ENCODE peak calls at places on chromosomes 16 and 17, in five cellular contexts. M is A549, T is HepG2, F is K562, G is GM12878. S is an unnamed sample.

GRCh38 chr16:57007050-57007449 is 17.7 kb downstream of the NLRC5 start:
- DNase-seq in F (no peak), T (no peak), M (no peak), G (no peak), S (no peak)

GRCh38 chr17:422196-422930 is 69.8 kb upstream of the RPH3AL start:
- DNase-seq in T (no peak), G (no peak), F (no peak), M (no peak), S (peak)

GRCh38 chr16:55912022-55912421 is 36.8 kb upstream of the CES5A start:
- DNase-seq in T (no peak), M (no peak), G (no peak), F (no peak), S (no peak)

GRCh38 chr16:47309581-47310312 is 151.1 kb downstream of the ITFG1 start:
- DNase-seq in G (no peak), F (no peak), T (no peak), M (no peak), S (no peak)

GRCh38 chr17:9021985-9022552 is 759 bp downstream of the NTN1 start:
- DNase-seq in F (no peak), T (no peak), G (no peak), M (no peak), S (peak)

GRCh38 chr17:57110152-57110542 is 25.1 kb downstream of the AKAP1 start:
- DNase-seq in M (no peak), G (no peak), T (no peak), F (no peak), S (peak)

GRCh38 chr17:49969794-49970389 is 902 bp downstream of the DLX4 start:
- DNase-seq in M (no peak), F (no peak), G (no peak), T (no peak), S (no peak)

GRCh38 chr17:74433421-74434121 is 1.7 kb downstream of the GPRC5C start:
- DNase-seq in T (peak), M (no peak), F (peak), G (no peak), S (peak)

GRCh38 chr16:53094013-53094630 is 39.3 kb downstream of the CHD9 start:
- DNase-seq in M (peak), T (no peak), G (peak), F (peak), S (no peak)

GRCh38 chr16:17343028-17343427 is 127.7 kb downstream of the XYLT1 start:
- DNase-seq in T (no peak), F (no peak), G (peak), M (no peak), S (no peak)

GRCh38 chr17:51796026-51796425 is 362.5 kb downstream of the CA10 start:
- DNase-seq in G (no peak), F (no peak), M (no peak), T (no peak), S (no peak)

GRCh38 chr17:2939714-2940351 is 123.6 kb downstream of the OR1D5 start:
- DNase-seq in F (no peak), M (no peak), G (no peak), T (no peak), S (no peak)

GRCh38 chr17:18261146-18261515 is 669 bp downstream of the MIEF2 start:
- DNase-seq in G (no peak), M (peak), T (peak), F (peak), S (peak)

GRCh38 chr16:49824600-49824999 is 31.3 kb downstream of the ZNF423 start:
- DNase-seq in M (no peak), T (no peak), F (no peak), G (no peak), S (peak)

GRCh38 chr16:8943001-8943763 is 20.5 kb downstream of the USP7 start:
- DNase-seq in M (no peak), G (no peak), F (no peak), T (no peak), S (no peak)

GRCh38 chr16:70421473-70422311 is 17.2 kb downstream of the ST3GAL2 start:
- DNase-seq in T (no peak), F (peak), G (no peak), M (no peak), S (no peak)

GRCh38 chr17:33560165-33560564 is 267.1 kb upstream of the ASIC2 start:
- DNase-seq in F (no peak), M (no peak), G (no peak), T (no peak), S (no peak)

GRCh38 chr17:47204722-47205418 is 4.3 kb upstream of the MYL4 start:
- DNase-seq in F (no peak), M (no peak), T (no peak), G (peak), S (no peak)

GRCh38 chr16:68972720-68973119 is 129.4 kb downstream of the TANGO6 start:
- DNase-seq in M (peak), G (no peak), T (no peak), F (peak), S (peak)

GRCh38 chr17:79650861-79651260 is 40.0 kb upstream of the RBFOX3 start:
- DNase-seq in M (no peak), T (no peak), F (no peak), G (no peak), S (no peak)

GRCh38 chr17:79907855-79908254 is 68.6 kb upstream of the CBX4 start:
- DNase-seq in M (peak), G (no peak), F (no peak), T (no peak), S (no peak)

GRCh38 chr16:56589141-56590039 is at the start of gene MT3:
- DNase-seq in M (peak), T (no peak), G (no peak), F (no peak), S (peak)

GRCh38 chr17:10754109-10754508 is 24.3 kb upstream of the TMEM220 start:
- DNase-seq in M (peak), G (no peak), T (peak), F (peak), S (peak)

GRCh38 chr17:61127960-61128359 is 271.7 kb upstream of the TBX2 start:
- DNase-seq in G (no peak), F (no peak), M (no peak), T (no peak), S (no peak)

GRCh38 chr17:61129232-61129631 is 270.4 kb upstream of the TBX2 start:
- DNase-seq in M (no peak), F (no peak), T (no peak), G (no peak), S (no peak)

GRCh38 chr17:61129876-61130275 is 269.8 kb upstream of the TBX2 start:
- DNase-seq in F (no peak), T (no peak), M (no peak), G (no peak), S (no peak)

GRCh38 chr17:61130320-61130719 is 269.3 kb upstream of the TBX2 start:
- DNase-seq in F (no peak), T (no peak), G (no peak), M (no peak), S (no peak)

GRCh38 chr17:61128671-61129115 is 270.9 kb upstream of the TBX2 start:
- DNase-seq in G (no peak), T (no peak), F (no peak), M (no peak), S (no peak)
- H3K27ac ChIP-seq in G (no peak), T (no peak), F (no peak), M (no peak), S (no peak)

GRCh38 chr16:85208181-85208580 is 95.9 kb upstream of the CIBAR2 start:
- DNase-seq in F (no peak), T (no peak), G (no peak), M (no peak), S (no peak)
- TF ChIP-seq JUNB in F (no peak), T (no peak), G (no peak), M (no peak), S (no peak)

DNA sequence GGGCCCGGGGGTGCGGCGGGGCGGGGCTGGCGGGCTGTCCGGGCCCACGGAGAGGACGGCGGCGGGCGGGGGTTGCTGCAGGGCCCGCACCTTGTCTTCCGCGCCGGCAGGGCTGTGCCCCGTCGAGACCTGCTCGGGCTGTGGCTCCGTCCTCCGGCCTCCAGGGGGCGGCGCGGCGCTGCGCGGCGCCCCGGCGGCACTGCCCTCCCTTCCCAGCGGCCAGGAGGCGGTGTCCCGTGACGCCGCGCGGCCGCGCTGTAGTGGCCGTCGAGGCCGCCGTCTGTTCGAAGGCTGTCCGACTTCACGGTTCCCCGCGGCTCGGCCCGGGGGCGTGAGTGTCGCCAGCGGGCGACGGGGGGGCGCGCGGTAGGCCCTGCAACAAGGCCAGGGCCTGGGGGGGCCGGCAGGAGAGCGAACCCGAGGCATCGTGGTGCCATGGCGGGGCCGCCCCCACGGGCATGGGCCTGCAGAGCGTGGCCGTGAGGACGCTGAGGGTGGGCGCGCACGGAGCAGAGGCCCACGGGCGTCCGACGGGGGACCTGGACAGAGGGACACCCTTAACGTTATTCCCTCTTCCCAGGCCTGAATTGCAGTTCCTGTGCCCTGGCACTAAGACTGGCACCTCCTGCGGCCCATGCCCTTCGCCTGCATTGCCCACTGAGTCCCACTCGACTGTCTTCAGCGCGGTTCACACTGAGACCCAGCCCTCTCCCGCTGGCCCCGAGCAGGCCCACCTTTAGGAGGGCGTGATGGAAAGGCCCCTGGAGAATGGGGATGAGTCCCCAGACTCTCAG is at the start of gene PLEKHG4:
- DNase-seq in T (peak), F (peak), G (peak), M (peak), S (peak)
- H3K27ac ChIP-seq in T (peak), F (peak), G (peak), M (peak), S (no peak)

DNA sequence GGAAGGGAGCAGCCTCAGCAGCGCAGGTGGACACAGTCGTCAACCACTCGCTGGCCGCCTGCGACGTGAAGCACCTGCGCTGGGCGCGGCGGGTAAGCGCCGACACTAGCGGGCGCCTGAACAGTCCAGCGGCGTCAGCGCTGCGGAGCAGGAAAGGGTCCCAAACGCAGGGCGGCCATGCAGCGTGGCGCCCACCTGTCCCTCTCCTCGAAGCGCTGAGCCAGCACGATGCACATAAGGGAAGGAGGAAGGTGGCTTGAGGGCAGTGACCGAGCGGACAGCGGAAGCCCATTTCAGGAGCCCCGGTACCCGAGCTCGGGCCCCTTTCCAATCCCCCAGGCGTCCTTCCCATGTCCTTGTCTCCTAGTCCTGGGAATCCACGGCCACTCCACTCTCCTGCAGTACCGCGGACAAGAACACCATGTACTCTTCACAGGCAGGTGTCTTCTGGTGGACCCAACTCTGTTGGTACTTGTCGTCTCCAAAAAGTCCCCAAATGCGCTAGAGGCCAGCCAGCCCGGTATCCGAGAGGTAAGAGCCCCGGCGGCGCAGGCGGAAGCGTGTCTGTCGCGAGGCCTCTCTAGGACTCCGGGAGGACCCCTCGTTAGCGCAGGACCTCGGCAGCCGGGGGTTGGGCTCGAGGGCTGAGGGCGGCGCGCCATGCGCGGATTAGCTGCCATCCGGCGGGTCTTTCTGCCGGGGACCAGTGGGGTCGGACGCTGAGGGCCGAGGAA is 14.4 kb downstream of the ZNF232 start:
- DNase-seq in G (no peak), M (no peak), T (no peak), F (no peak), S (peak)
- TF ChIP-seq JUNB in G (no peak), M (no peak), T (no peak), F (no peak), S (no peak)